ENCODE peak calls at places on chromosome 14, in seven cellular contexts. O, R, L, A, K, V and T are unnamed samples.

GRCh38 chr14:103731481-103731880 is 15.9 kb downstream of the ZFYVE21 start:
- DNase-seq in L (no peak), A (peak), K (no peak), O (no peak), V (no peak), R (no peak), T (no peak)

GRCh38 chr14:72715910-72716268 is 178.0 kb downstream of the DPF3 start:
- DNase-seq in O (no peak), R (no peak), A (no peak), V (peak), L (no peak), K (no peak), T (no peak)

GRCh38 chr14:76376409-76376877 is 506 bp downstream of the ESRRB start:
- DNase-seq in L (no peak), O (no peak), A (no peak), V (no peak), R (no peak), K (no peak), T (no peak)

GRCh38 chr14:104256025-104256424 is 117.6 kb downstream of the KIF26A start:
- DNase-seq in L (no peak), A (no peak), V (no peak), R (no peak), O (no peak), K (no peak), T (no peak)

GRCh38 chr14:91918159-91918883 is 29.2 kb downstream of the FBLN5 start:
- DNase-seq in R (no peak), L (no peak), K (no peak), O (peak), A (no peak), V (no peak), T (no peak)

GRCh38 chr14:104103061-104104005 is 17.8 kb downstream of the ASPG start:
- DNase-seq in K (no peak), L (no peak), R (no peak), V (peak), A (no peak), O (no peak), T (peak)

GRCh38 chr14:93674343-93674742 is 113.9 kb downstream of the PRIMA1 start:
- DNase-seq in O (no peak), A (no peak), K (no peak), V (no peak), L (no peak), R (no peak), T (no peak)

GRCh38 chr14:57066887-57067513 is 201.7 kb downstream of the EXOC5 start:
- DNase-seq in A (peak), V (no peak), K (peak), R (no peak), L (peak), O (peak), T (peak)

GRCh38 chr14:34171431-34171830 is 220.6 kb upstream of the EGLN3 start:
- DNase-seq in O (no peak), V (no peak), A (no peak), L (no peak), R (no peak), K (no peak), T (no peak)

GRCh38 chr14:105204206-105204930 is 23.3 kb upstream of the NUDT14 start:
- DNase-seq in R (no peak), A (no peak), V (peak), O (peak), L (no peak), K (no peak), T (peak)

GRCh38 chr14:100307215-100308111 is 1.2 kb upstream of the SLC25A29 start:
- DNase-seq in K (no peak), O (no peak), R (no peak), V (no peak), L (no peak), A (no peak), T (no peak)

GRCh38 chr14:93520053-93520607 is 89.4 kb downstream of the UNC79 start:
- DNase-seq in R (no peak), A (no peak), K (no peak), V (no peak), O (peak), L (no peak), T (no peak)

GRCh38 chr14:57871487-57872080 is 5.7 kb upstream of the SLC35F4 start:
- DNase-seq in L (peak), A (no peak), O (peak), V (no peak), K (peak), R (no peak), T (no peak)

GRCh38 chr14:95198320-95198719 is 41.0 kb upstream of the DICER1 start:
- DNase-seq in O (no peak), A (no peak), V (no peak), L (no peak), R (no peak), K (no peak), T (no peak)

GRCh38 chr14:91258021-91258618 is 13.6 kb upstream of the GPR68 start:
- DNase-seq in K (no peak), R (no peak), V (peak), L (no peak), A (no peak), O (peak), T (no peak)

GRCh38 chr14:100440207-100440631 is 117.1 kb downstream of the SLC25A47 start:
- DNase-seq in O (peak), R (peak), K (peak), V (peak), L (peak), A (peak), T (peak)

GRCh38 chr14:81208489-81208888 is 12.3 kb downstream of the GTF2A1 start:
- DNase-seq in A (no peak), O (no peak), K (no peak), V (peak), R (no peak), L (no peak), T (peak)

GRCh38 chr14:106872619-106873446 is 1346.5 kb downstream of the TMEM121 start:
- DNase-seq in V (peak), A (peak), R (peak), O (peak), K (peak), L (peak), T (peak)

GRCh38 chr14:93035917-93036651 is 79.6 kb downstream of the ITPK1 start:
- DNase-seq in A (no peak), L (no peak), R (no peak), O (peak), K (no peak), V (no peak), T (no peak)

GRCh38 chr14:65242732-65243134 is 140.4 kb upstream of the MAX start:
- DNase-seq in L (no peak), A (no peak), O (no peak), K (no peak), V (no peak), R (no peak), T (no peak)

GRCh38 chr14:26811756-26812305 is 214.0 kb upstream of the NOVA1 start:
- DNase-seq in O (peak), K (peak), A (no peak), V (no peak), L (no peak), R (no peak), T (no peak)

GRCh38 chr14:91373591-91374245 is 43.9 kb downstream of the CCDC88C start:
- DNase-seq in L (peak), R (no peak), O (no peak), K (no peak), A (peak), V (no peak), T (no peak)

GRCh38 chr14:101761881-101762529 is 496 bp downstream of the PPP2R5C start:
- DNase-seq in R (peak), V (no peak), A (peak), K (no peak), L (peak), O (no peak), T (no peak)

GRCh38 chr14:89672636-89673279 is 255.7 kb upstream of the FOXN3 start:
- DNase-seq in R (no peak), K (no peak), A (no peak), O (no peak), V (no peak), L (no peak), T (no peak)

GRCh38 chr14:79254069-79254775 is 957.1 kb downstream of the DIO2 start:
- DNase-seq in V (no peak), R (no peak), L (no peak), A (no peak), K (no peak), O (peak), T (no peak)

GRCh38 chr14:74949211-74949610 is 6.2 kb downstream of the PGF start:
- DNase-seq in V (peak), K (no peak), O (no peak), A (no peak), L (no peak), R (no peak), T (peak)

GRCh38 chr14:69615471-69616407 is 4.3 kb downstream of the SUSD6 start:
- DNase-seq in O (peak), L (peak), V (no peak), R (no peak), K (peak), A (peak), T (no peak)

GRCh38 chr14:35534130-35534883 is at the start of gene INSM2:
- DNase-seq in V (peak), R (no peak), A (peak), K (peak), L (peak), O (no peak), T (peak)

GRCh38 chr14:99573000-99573330 is 31.0 kb downstream of the CCDC85C start:
- DNase-seq in R (no peak), O (no peak), L (peak), K (no peak), A (no peak), V (no peak), T (no peak)

GRCh38 chr14:77580964-77581505 is 35.4 kb downstream of the SPTLC2 start:
- DNase-seq in A (peak), V (no peak), O (peak), L (no peak), R (no peak), K (peak), T (no peak)

GRCh38 chr14:63897706-63898105 is 44.9 kb downstream of the SYNE2 start:
- DNase-seq in L (no peak), K (no peak), A (no peak), V (no peak), R (no peak), O (peak), T (no peak)